ENCODE peak calls at places on chromosomes 13 and 19, in five cellular contexts. One of them, this sample, is unnamed. For H3K9me3 and H3K36me3, the result is how much of the 10 kb centered on the place peaks cover.

GRCh38 chr13:28027070-28027469 is 38.6 kb upstream of the URAD start:
- DNase-seq in mucosa of descending colon: no peak
- DNase-seq in Peyer's patch: no peak
- DNase-seq in CD4-positive, alpha-beta memory T cell: no peak
- DNase-seq in astrocyte: no peak
- DNase-seq in this sample: no peak

GRCh38 chr13:60759499-60759898 is 362.5 kb downstream of the TDRD3 start:
- DNase-seq in mucosa of descending colon: peak
- DNase-seq in Peyer's patch: no peak
- DNase-seq in CD4-positive, alpha-beta memory T cell: no peak
- DNase-seq in astrocyte: peak
- DNase-seq in this sample: no peak

GRCh38 chr13:29756506-29756905 is 93.9 kb downstream of the UBL3 start:
- DNase-seq in mucosa of descending colon: no peak
- DNase-seq in Peyer's patch: no peak
- DNase-seq in CD4-positive, alpha-beta memory T cell: no peak
- DNase-seq in astrocyte: no peak
- DNase-seq in this sample: peak

GRCh38 chr19:55216461-55217198 is 7.3 kb upstream of the PTPRH start:
- DNase-seq in mucosa of descending colon: peak
- DNase-seq in Peyer's patch: peak
- DNase-seq in CD4-positive, alpha-beta memory T cell: peak
- DNase-seq in astrocyte: peak
- DNase-seq in this sample: peak

GRCh38 chr19:2494447-2495129 is 18.7 kb downstream of the GADD45B start:
- DNase-seq in mucosa of descending colon: peak
- DNase-seq in Peyer's patch: peak
- DNase-seq in CD4-positive, alpha-beta memory T cell: peak
- DNase-seq in astrocyte: peak
- DNase-seq in this sample: no peak

GRCh38 chr19:35436477-35437141 is 11.4 kb upstream of the FFAR2 start:
- DNase-seq in mucosa of descending colon: peak
- DNase-seq in Peyer's patch: no peak
- DNase-seq in CD4-positive, alpha-beta memory T cell: no peak
- DNase-seq in astrocyte: no peak
- DNase-seq in this sample: no peak

GRCh38 chr13:110633776-110634175 is 18.4 kb downstream of the NAXD start:
- DNase-seq in mucosa of descending colon: no peak
- DNase-seq in Peyer's patch: no peak
- DNase-seq in CD4-positive, alpha-beta memory T cell: no peak
- DNase-seq in astrocyte: no peak
- DNase-seq in this sample: no peak

GRCh38 chr19:31223805-31224534 is 125.3 kb downstream of the TSHZ3 start:
- DNase-seq in mucosa of descending colon: no peak
- DNase-seq in Peyer's patch: no peak
- DNase-seq in CD4-positive, alpha-beta memory T cell: no peak
- DNase-seq in astrocyte: peak
- DNase-seq in this sample: peak

GRCh38 chr19:34667349-34668076 is 9.4 kb downstream of the SCGB2B2 start:
- DNase-seq in mucosa of descending colon: peak
- DNase-seq in Peyer's patch: no peak
- DNase-seq in CD4-positive, alpha-beta memory T cell: no peak
- DNase-seq in astrocyte: peak
- DNase-seq in this sample: no peak

GRCh38 chr13:21060063-21060826 is 1.1 kb downstream of the LATS2 start:
- DNase-seq in mucosa of descending colon: peak
- DNase-seq in Peyer's patch: no peak
- DNase-seq in CD4-positive, alpha-beta memory T cell: peak
- DNase-seq in astrocyte: peak
- DNase-seq in this sample: peak

GRCh38 chr13:36673838-36674326 is at the start of gene SERTM1:
- DNase-seq in mucosa of descending colon: no peak
- DNase-seq in Peyer's patch: no peak
- DNase-seq in CD4-positive, alpha-beta memory T cell: no peak
- DNase-seq in astrocyte: peak
- DNase-seq in this sample: peak

GRCh38 chr19:48754950-48755645 is at the start of gene FGF21:
- DNase-seq in mucosa of descending colon: no peak
- DNase-seq in Peyer's patch: no peak
- DNase-seq in CD4-positive, alpha-beta memory T cell: no peak
- DNase-seq in astrocyte: no peak
- DNase-seq in this sample: peak

GRCh38 chr19:42057856-42058255 is 12.2 kb downstream of the GRIK5 start:
- DNase-seq in mucosa of descending colon: no peak
- DNase-seq in Peyer's patch: no peak
- DNase-seq in CD4-positive, alpha-beta memory T cell: no peak
- DNase-seq in astrocyte: no peak
- DNase-seq in this sample: no peak

GRCh38 chr13:102591988-102592781 is 4.6 kb upstream of the TPP2 start:
- DNase-seq in mucosa of descending colon: peak
- DNase-seq in Peyer's patch: peak
- DNase-seq in CD4-positive, alpha-beta memory T cell: peak
- DNase-seq in astrocyte: peak
- DNase-seq in this sample: peak

GRCh38 chr19:10516671-10517286 is 468 bp downstream of the S1PR5 start:
- DNase-seq in mucosa of descending colon: no peak
- DNase-seq in Peyer's patch: no peak
- DNase-seq in CD4-positive, alpha-beta memory T cell: no peak
- DNase-seq in astrocyte: no peak
- DNase-seq in this sample: no peak

GRCh38 chr19:9370747-9371619 is 8.2 kb downstream of the ZNF177 start:
- DNase-seq in mucosa of descending colon: no peak
- DNase-seq in Peyer's patch: no peak
- DNase-seq in CD4-positive, alpha-beta memory T cell: no peak
- DNase-seq in astrocyte: no peak
- DNase-seq in this sample: no peak
- H3K9me3 ChIP-seq in mucosa of descending colon: half or more
- H3K9me3 ChIP-seq in Peyer's patch: under half
- H3K9me3 ChIP-seq in CD4-positive, alpha-beta memory T cell: under half
- H3K9me3 ChIP-seq in astrocyte: under half
- H3K9me3 ChIP-seq in this sample: under half

GRCh38 chr19:43505941-43506340 is 1.4 kb upstream of the PHLDB3 start:
- DNase-seq in mucosa of descending colon: no peak
- DNase-seq in Peyer's patch: no peak
- DNase-seq in CD4-positive, alpha-beta memory T cell: no peak
- DNase-seq in astrocyte: no peak
- DNase-seq in this sample: no peak

GRCh38 chr19:43506629-43507028 is 2.1 kb upstream of the PHLDB3 start:
- DNase-seq in mucosa of descending colon: no peak
- DNase-seq in Peyer's patch: no peak
- DNase-seq in CD4-positive, alpha-beta memory T cell: no peak
- DNase-seq in astrocyte: no peak
- DNase-seq in this sample: no peak

GRCh38 chr19:43505186-43505456 is 575 bp upstream of the PHLDB3 start:
- DNase-seq in mucosa of descending colon: no peak
- DNase-seq in Peyer's patch: no peak
- DNase-seq in CD4-positive, alpha-beta memory T cell: no peak
- DNase-seq in astrocyte: no peak
- DNase-seq in this sample: no peak

GRCh38 chr19:43503501-43504425 is 783 bp downstream of the PHLDB3 start:
- DNase-seq in mucosa of descending colon: peak
- DNase-seq in Peyer's patch: peak
- DNase-seq in CD4-positive, alpha-beta memory T cell: peak
- DNase-seq in astrocyte: peak
- DNase-seq in this sample: peak

GRCh38 chr19:43504426-43505185 is at the start of gene PHLDB3:
- DNase-seq in mucosa of descending colon: peak
- DNase-seq in Peyer's patch: peak
- DNase-seq in CD4-positive, alpha-beta memory T cell: no peak
- DNase-seq in astrocyte: no peak
- DNase-seq in this sample: peak
- H3K4me3 ChIP-seq in mucosa of descending colon: peak
- H3K4me3 ChIP-seq in Peyer's patch: peak
- H3K4me3 ChIP-seq in CD4-positive, alpha-beta memory T cell: peak
- H3K4me3 ChIP-seq in astrocyte: peak
- H3K4me3 ChIP-seq in this sample: peak

GRCh38 chr13:93723316-93723715 is 496.7 kb downstream of the GPC6 start:
- DNase-seq in mucosa of descending colon: no peak
- DNase-seq in Peyer's patch: no peak
- DNase-seq in CD4-positive, alpha-beta memory T cell: no peak
- DNase-seq in astrocyte: no peak
- DNase-seq in this sample: peak
- H3K36me3 ChIP-seq in mucosa of descending colon: under half
- H3K36me3 ChIP-seq in Peyer's patch: under half
- H3K36me3 ChIP-seq in CD4-positive, alpha-beta memory T cell: under half
- H3K36me3 ChIP-seq in astrocyte: under half
- H3K36me3 ChIP-seq in this sample: under half

DNA sequence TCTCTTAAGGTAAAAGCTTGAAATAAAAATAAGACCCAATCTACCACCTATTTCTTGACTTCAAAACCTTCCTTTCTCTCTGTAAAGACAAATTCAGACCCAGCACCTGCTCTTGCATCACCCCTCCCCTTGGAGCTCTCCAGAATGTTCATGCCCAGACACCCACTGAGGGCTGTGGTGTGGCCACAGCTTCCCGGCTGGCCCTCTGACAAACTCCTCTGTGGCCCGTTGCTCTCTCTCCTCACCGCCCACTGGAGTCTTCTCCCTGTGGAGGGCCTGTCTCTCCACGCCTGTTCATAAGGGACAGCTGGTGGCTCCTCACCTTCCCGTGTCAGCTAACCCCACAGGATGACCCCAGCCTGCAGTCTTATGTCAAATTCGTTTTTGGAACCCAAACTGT is 49.1 kb downstream of the TSSK6 start:
- DNase-seq in mucosa of descending colon: no peak
- DNase-seq in Peyer's patch: no peak
- DNase-seq in CD4-positive, alpha-beta memory T cell: no peak
- DNase-seq in astrocyte: no peak
- DNase-seq in this sample: no peak
- H3K9me3 ChIP-seq in mucosa of descending colon: under half
- H3K9me3 ChIP-seq in Peyer's patch: under half
- H3K9me3 ChIP-seq in CD4-positive, alpha-beta memory T cell: under half
- H3K9me3 ChIP-seq in astrocyte: under half
- H3K9me3 ChIP-seq in this sample: under half

GRCh38 chr19:45884682-45885555 is 1.0 kb downstream of the IRF2BP1 start:
- DNase-seq in mucosa of descending colon: no peak
- DNase-seq in Peyer's patch: no peak
- DNase-seq in CD4-positive, alpha-beta memory T cell: no peak
- DNase-seq in astrocyte: no peak
- DNase-seq in this sample: peak

GRCh38 chr19:45885556-45886426 is at the start of gene IRF2BP1:
- DNase-seq in mucosa of descending colon: peak
- DNase-seq in Peyer's patch: peak
- DNase-seq in CD4-positive, alpha-beta memory T cell: peak
- DNase-seq in astrocyte: peak
- DNase-seq in this sample: peak

GRCh38 chr19:45886427-45887310 is 728 bp upstream of the IRF2BP1 start:
- DNase-seq in mucosa of descending colon: peak
- DNase-seq in Peyer's patch: peak
- DNase-seq in CD4-positive, alpha-beta memory T cell: peak
- DNase-seq in astrocyte: peak
- DNase-seq in this sample: peak

GRCh38 chr19:45889210-45889885 is 3.4 kb upstream of the IRF2BP1 start:
- DNase-seq in mucosa of descending colon: no peak
- DNase-seq in Peyer's patch: no peak
- DNase-seq in CD4-positive, alpha-beta memory T cell: no peak
- DNase-seq in astrocyte: no peak
- DNase-seq in this sample: no peak

GRCh38 chr19:45887311-45887710 is 1.4 kb upstream of the IRF2BP1 start:
- DNase-seq in mucosa of descending colon: no peak
- DNase-seq in Peyer's patch: no peak
- DNase-seq in CD4-positive, alpha-beta memory T cell: no peak
- DNase-seq in astrocyte: no peak
- DNase-seq in this sample: no peak
- H3K4me3 ChIP-seq in mucosa of descending colon: no peak
- H3K4me3 ChIP-seq in Peyer's patch: no peak
- H3K4me3 ChIP-seq in CD4-positive, alpha-beta memory T cell: no peak
- H3K4me3 ChIP-seq in astrocyte: peak
- H3K4me3 ChIP-seq in this sample: peak